ENCODE peak calls at places on chromosomes 1 and 21, in seven cellular contexts. R is CD8-positive, alpha-beta T cell; B is endothelial cell; P is GM13976; I is transverse colon; D is HFFc6; G is BJ. H is an unnamed sample.

GRCh38 chr1:91712981-91713841 is 172.7 kb downstream of the TGFBR3 start:
- DNase-seq in B (no peak), D (peak; percentile 3), I (peak; percentile 37), P (peak; percentile 50), G (no peak), R (peak; percentile 15), H (no peak)

GRCh38 chr1:47436304-47436978 is 1.4 kb upstream of the FOXD2 start:
- DNase-seq in P (peak; percentile 90), G (no peak), R (peak; percentile 76), B (peak; percentile 91), D (peak; percentile 37), I (peak; percentile 90), H (no peak)

GRCh38 chr21:16460936-16461335 is 731.2 kb downstream of the USP25 start:
- DNase-seq in D (no peak), G (no peak), P (no peak), I (no peak), R (no peak), B (no peak), H (no peak)

GRCh38 chr1:86914998-86915736 is 732 bp downstream of the HS2ST1 start:
- DNase-seq in B (peak; percentile 50), G (no peak), P (peak; percentile 36), I (peak; percentile 54), D (peak; percentile 41), R (peak; percentile 37), H (peak; percentile 76)

GRCh38 chr1:248618878-248619277 is 16.0 kb downstream of the OR2T11 start:
- DNase-seq in B (no peak), I (peak; percentile 70), R (peak; percentile 35), P (peak; percentile 36), D (peak; percentile 25), G (no peak), H (peak; percentile 2)

GRCh38 chr1:179169616-179170467 is 59.6 kb downstream of the ABL2 start:
- DNase-seq in D (peak; percentile 79), R (no peak), P (no peak), B (no peak), I (no peak), G (peak; percentile 67), H (peak; percentile 66)

GRCh38 chr1:39036678-39037077 is 10.5 kb downstream of the NDUFS5 start:
- DNase-seq in G (no peak), P (no peak), B (no peak), R (no peak), D (no peak), I (no peak), H (no peak)

GRCh38 chr1:36966242-36966641 is 68.1 kb downstream of the GRIK3 start:
- DNase-seq in G (no peak), B (peak; percentile 58), R (no peak), I (no peak), D (no peak), P (no peak), H (no peak)

GRCh38 chr21:44929242-44929798 is 8.6 kb upstream of the ITGB2 start:
- DNase-seq in B (no peak), G (no peak), I (no peak), P (no peak), R (no peak), D (no peak), H (no peak)

GRCh38 chr1:182955596-182956588 is 2.9 kb upstream of the SHCBP1L start:
- DNase-seq in G (peak; percentile 84), P (no peak), D (peak; percentile 96), R (no peak), I (no peak), B (no peak), H (no peak)

GRCh38 chr1:1068374-1069060 is 5.6 kb downstream of the RNF223 start:
- DNase-seq in I (peak; percentile 88), R (peak; percentile 74), B (no peak), P (no peak), D (no peak), G (no peak), H (no peak)

GRCh38 chr1:200699871-200700270 is 30.2 kb upstream of the DDX59 start:
- DNase-seq in G (no peak), P (no peak), B (no peak), I (no peak), D (peak; percentile 46), R (no peak), H (peak; percentile 73)

GRCh38 chr21:44666401-44667320 is at the start of gene KRTAP12-2:
- DNase-seq in P (no peak), G (no peak), B (no peak), R (no peak), D (no peak), I (no peak), H (peak; percentile 2)

GRCh38 chr1:45843474-45843905 is 40.1 kb downstream of the MAST2 start:
- DNase-seq in R (no peak), D (no peak), I (no peak), B (no peak), P (peak; percentile 32), G (no peak), H (peak; percentile 8)
- TF ChIP-seq CTCF in R (no peak), D (peak; percentile 60), I (no peak), B (no peak), P (no peak), G (peak; percentile 28), H (peak; percentile 47)

GRCh38 chr1:227739636-227740035 is 4.4 kb downstream of the SNAP47 start:
- DNase-seq in B (no peak), P (no peak), D (no peak), R (no peak), I (no peak), G (no peak), H (no peak)

GRCh38 chr1:227742738-227743715 is 7.8 kb downstream of the SNAP47 start:
- DNase-seq in G (no peak), P (no peak), I (no peak), R (no peak), D (no peak), B (no peak), H (no peak)

GRCh38 chr1:227738820-227739219 is 3.6 kb downstream of the SNAP47 start:
- DNase-seq in B (no peak), G (no peak), I (no peak), R (no peak), P (no peak), D (no peak), H (no peak)

GRCh38 chr1:227741166-227741870 is 6.1 kb downstream of the SNAP47 start:
- DNase-seq in D (no peak), I (no peak), G (no peak), P (no peak), B (no peak), R (no peak), H (no peak)

DNA sequence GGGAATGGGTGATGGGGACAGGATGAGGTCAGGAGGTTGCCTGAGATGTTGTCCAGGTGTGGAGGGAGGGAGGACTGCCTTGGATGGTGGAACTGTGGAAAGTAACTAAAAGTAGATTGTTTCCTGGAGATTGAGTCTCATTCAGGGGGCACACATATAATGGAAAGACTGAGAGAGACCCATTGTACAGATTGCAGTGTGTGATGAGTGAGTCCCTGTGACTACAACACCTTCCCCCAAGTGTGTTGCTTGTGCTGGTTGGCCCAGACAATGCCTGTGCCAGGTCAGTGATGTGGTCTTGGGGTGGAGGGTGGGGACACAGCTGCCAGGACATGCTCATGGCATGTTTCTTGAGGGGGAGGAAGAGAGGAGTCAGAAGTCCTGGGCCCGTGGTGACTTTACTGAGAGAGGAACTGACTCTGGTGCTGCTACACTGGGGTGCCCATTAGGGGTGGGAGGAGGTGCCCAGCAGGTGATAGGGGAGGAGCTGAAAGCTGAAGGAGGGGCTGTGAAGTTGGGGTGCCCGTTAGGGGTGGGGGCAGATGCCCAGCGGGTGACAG is 5.2 kb downstream of the SNAP47 start:
- DNase-seq in D (no peak), B (no peak), P (no peak), G (no peak), R (no peak), I (no peak), H (no peak)
- TF ChIP-seq CTCF in D (no peak), B (no peak), P (no peak), G (no peak), R (no peak), I (no peak), H (no peak)

GRCh38 chr1:3120994-3121393 is 52.0 kb downstream of the PRDM16 start:
- DNase-seq in P (no peak), D (no peak), G (no peak), R (no peak), B (no peak), I (no peak), H (no peak)

GRCh38 chr1:3117879-3118278 is 48.9 kb downstream of the PRDM16 start:
- DNase-seq in G (no peak), R (no peak), D (no peak), P (no peak), I (no peak), B (no peak), H (no peak)

GRCh38 chr1:3119061-3119460 is 50.1 kb downstream of the PRDM16 start:
- DNase-seq in B (no peak), R (no peak), P (no peak), G (no peak), D (no peak), I (no peak), H (no peak)

GRCh38 chr1:3121401-3122215 is 52.6 kb downstream of the PRDM16 start:
- DNase-seq in B (no peak), I (no peak), P (no peak), D (no peak), R (no peak), G (no peak), H (no peak)

DNA sequence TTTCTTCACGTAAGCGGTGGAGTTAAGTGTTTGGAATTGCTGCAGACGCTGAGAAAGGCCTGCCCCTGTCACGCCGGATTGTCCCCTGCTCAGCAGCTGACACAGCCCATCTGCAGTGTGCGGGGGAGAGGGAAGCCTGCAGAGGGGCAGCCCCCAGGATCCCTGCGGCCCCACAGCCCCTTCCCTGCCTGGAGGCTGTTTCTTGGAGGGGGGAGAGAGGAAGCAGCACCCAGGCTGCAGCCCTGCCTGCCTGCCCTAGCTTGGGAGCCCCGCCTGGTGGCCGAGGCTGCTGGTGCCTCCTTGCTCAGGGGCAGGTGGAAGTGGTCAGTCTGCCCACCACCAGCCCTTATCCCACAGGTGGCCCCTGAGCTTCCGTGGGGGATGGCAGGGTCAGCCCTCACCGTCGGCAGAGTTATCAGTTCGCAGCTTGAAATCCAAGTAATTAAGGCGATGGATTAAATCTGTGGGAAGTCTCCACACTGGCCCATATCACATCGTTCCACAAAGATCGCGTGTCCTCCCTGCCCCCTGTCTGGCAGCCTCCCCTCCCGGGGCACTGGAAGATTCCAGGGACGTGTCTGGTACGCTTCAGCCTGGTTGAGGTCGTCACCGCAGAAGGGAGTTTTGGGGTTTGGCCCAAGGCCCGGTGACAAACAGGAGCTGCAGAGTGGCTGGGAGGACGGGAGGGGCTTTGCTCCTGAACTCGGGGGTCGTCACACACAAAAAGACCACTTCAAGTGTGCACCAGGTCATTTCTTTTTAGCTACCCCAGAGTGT is 50.9 kb downstream of the PRDM16 start:
- DNase-seq in I (no peak), B (no peak), P (no peak), R (no peak), G (no peak), D (no peak), H (no peak)
- TF ChIP-seq CTCF in I (no peak), B (no peak), P (no peak), R (no peak), G (no peak), D (no peak), H (no peak)

DNA sequence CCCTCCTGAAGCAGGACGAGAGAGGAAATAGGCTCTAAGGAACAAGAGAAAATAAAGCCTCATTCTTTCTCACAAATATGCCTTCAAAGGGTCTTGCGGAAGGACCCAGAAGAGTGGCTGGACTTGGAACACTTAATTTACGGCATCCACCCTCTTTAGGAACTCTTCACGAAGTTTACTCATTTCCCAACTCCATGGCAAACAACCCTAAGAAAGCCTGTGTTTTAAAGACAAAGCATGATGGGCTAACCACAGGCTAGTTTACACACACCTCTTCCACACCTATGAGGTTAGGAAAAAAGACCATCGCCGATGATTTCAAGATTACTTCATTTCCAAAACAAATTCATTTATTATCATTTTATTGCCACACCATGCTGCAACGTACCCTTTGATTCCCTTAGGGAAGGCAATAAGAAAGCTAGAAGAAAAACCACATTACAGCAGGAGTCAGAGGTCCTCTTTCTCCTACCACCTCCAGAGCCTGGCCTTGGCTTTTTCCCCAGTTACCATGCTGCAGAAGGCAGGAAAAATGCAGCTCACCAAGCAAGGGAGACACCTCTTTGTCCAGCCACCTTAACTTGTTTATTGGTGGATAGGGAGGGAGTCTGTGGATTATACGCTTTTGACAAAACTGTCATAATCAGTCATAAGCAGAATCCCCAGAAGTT is 29.6 kb downstream of the CHI3L2 start:
- DNase-seq in G (no peak), P (no peak), I (no peak), R (no peak), D (no peak), B (no peak), H (no peak)
- TF ChIP-seq CTCF in G (no peak), P (no peak), I (no peak), R (no peak), D (no peak), B (no peak), H (no peak)

H was measured in foreskin keratinocyte.